ENCODE peak calls at places on chromosomes 5 and 9, in six cellular contexts. N is foreskin fibroblast, Q is hypothalamus, L is OCI-M1, S is GM23248, H is kidney. T is an unnamed sample.
A peak's percentile ranks its signal among the peaks of the same experiment; 100 is the strongest.

GRCh38 chr5:10982616-10983015 is 221.6 kb upstream of the DAP start:
- DNase-seq in N (no peak), Q (no peak), L (no peak), S (no peak), H (no peak), T (no peak)

GRCh38 chr9:75455444-75455921 is 367.2 kb downstream of the OSTF1 start:
- DNase-seq in N (peak; percentile 38), Q (no peak), L (no peak), S (peak; percentile 44), H (no peak), T (no peak)

GRCh38 chr5:16666861-16667481 is 50.2 kb upstream of the RETREG1 start:
- DNase-seq in N (peak; percentile 16), Q (no peak), L (no peak), S (peak; percentile 29), H (peak; percentile 76), T (no peak)

GRCh38 chr5:89065919-89066318 is 182.9 kb upstream of the MEF2C start:
- DNase-seq in N (no peak), Q (no peak), L (no peak), S (no peak), H (no peak), T (no peak)

GRCh38 chr5:21701317-21701716 is 1151.8 kb downstream of the CDH12 start:
- DNase-seq in N (no peak), Q (no peak), L (peak; percentile 57), S (no peak), H (no peak), T (no peak)

GRCh38 chr5:100758780-100759179 is 144.3 kb downstream of the ST8SIA4 start:
- DNase-seq in N (no peak), Q (no peak), L (no peak), S (no peak), H (no peak), T (no peak)

GRCh38 chr5:110058175-110058574 is 368.4 kb downstream of the MAN2A1 start:
- DNase-seq in N (no peak), Q (no peak), L (no peak), S (no peak), H (no peak), T (no peak)

GRCh38 chr5:157564149-157564711 is 11.3 kb downstream of the ADAM19 start:
- DNase-seq in N (no peak), Q (no peak), L (peak; percentile 54), S (no peak), H (no peak), T (no peak)

GRCh38 chr5:62315376-62316049 is 9.5 kb downstream of the KIF2A start:
- DNase-seq in N (peak; percentile 63), Q (no peak), L (no peak), S (peak; percentile 40), H (no peak), T (no peak)

GRCh38 chr9:19481471-19481870 is 72.7 kb downstream of the ACER2 start:
- DNase-seq in N (no peak), Q (no peak), L (no peak), S (no peak), H (no peak), T (no peak)

GRCh38 chr9:91187965-91188344 is 173.8 kb downstream of the AUH start:
- DNase-seq in N (peak; percentile 85), Q (no peak), L (no peak), S (peak; percentile 95), H (no peak), T (no peak)

GRCh38 chr9:504921-505821 is 290.5 kb downstream of the DOCK8 start:
- DNase-seq in N (peak; percentile 25), Q (peak; percentile 31), L (no peak), S (peak; percentile 27), H (peak; percentile 80), T (no peak)

GRCh38 chr5:33372721-33373120 is 68.0 kb upstream of the TARS1 start:
- DNase-seq in N (peak; percentile 39), Q (no peak), L (no peak), S (peak; percentile 9), H (no peak), T (no peak)

GRCh38 chr9:77563205-77563604 is 84.9 kb downstream of the GNA14 start:
- DNase-seq in N (no peak), Q (no peak), L (no peak), S (no peak), H (no peak), T (no peak)

GRCh38 chr5:154367101-154367500 is 78.7 kb upstream of the SAP30L start:
- DNase-seq in N (peak; percentile 41), Q (no peak), L (no peak), S (peak; percentile 63), H (no peak), T (no peak)

GRCh38 chr5:14110680-14111079 is 32.5 kb upstream of the TRIO start:
- DNase-seq in N (peak; percentile 91), Q (no peak), L (no peak), S (peak; percentile 96), H (no peak), T (no peak)

GRCh38 chr5:61631438-61631941 is 299.4 kb downstream of the ZSWIM6 start:
- DNase-seq in N (peak; percentile 37), Q (peak; percentile 75), L (no peak), S (peak; percentile 19), H (no peak), T (no peak)

GRCh38 chr9:137611623-137612609 is 6.4 kb downstream of the ARRDC1 start:
- DNase-seq in N (peak; percentile 93), Q (no peak), L (no peak), S (peak; percentile 93), H (peak; percentile 97), T (peak; percentile 94)

GRCh38 chr9:100346836-100347235 is 5.9 kb downstream of the TEX10 start:
- DNase-seq in N (peak; percentile 65), Q (no peak), L (no peak), S (peak; percentile 83), H (no peak), T (no peak)

GRCh38 chr5:73437126-73438047 is 11.2 kb downstream of the FOXD1 start:
- DNase-seq in N (peak; percentile 83), Q (no peak), L (no peak), S (peak; percentile 90), H (peak; percentile 87), T (no peak)

GRCh38 chr9:115109486-115109885 is 8.5 kb downstream of the TNC start:
- DNase-seq in N (peak; percentile 74), Q (no peak), L (no peak), S (peak; percentile 78), H (no peak), T (no peak)

GRCh38 chr9:130711469-130711868 is 17.9 kb downstream of the EXOSC2 start:
- DNase-seq in N (no peak), Q (no peak), L (no peak), S (no peak), H (no peak), T (no peak)

GRCh38 chr5:96149546-96149945 is 187.9 kb upstream of the ELL2 start:
- DNase-seq in N (peak; percentile 50), Q (no peak), L (no peak), S (peak; percentile 81), H (no peak), T (no peak)

GRCh38 chr5:42515504-42515903 is 92.3 kb downstream of the GHR start:
- DNase-seq in N (no peak), Q (no peak), L (no peak), S (no peak), H (no peak), T (no peak)

GRCh38 chr5:67033893-67034605 is 162.6 kb downstream of the CD180 start:
- DNase-seq in N (no peak), Q (no peak), L (peak; percentile 67), S (no peak), H (no peak), T (no peak)

GRCh38 chr9:20394928-20395327 is 227.4 kb downstream of the MLLT3 start:
- DNase-seq in N (no peak), Q (no peak), L (no peak), S (no peak), H (no peak), T (no peak)

T was measured in chondrocyte.